ENCODE peak calls at places on chromosome 2, in four cellular contexts. L, T, X and S are unnamed samples.
A peak's percentile ranks its signal among the peaks of the same experiment; 100 is the strongest.

GRCh38 chr2:203975912-203976311 is 39.3 kb downstream of the ICOS start:
- DNase-seq in L (no peak), T (no peak), X (no peak), S (no peak)

GRCh38 chr2:170284205-170284604 is 106.3 kb downstream of the MYO3B start:
- DNase-seq in L (no peak), T (no peak), X (no peak), S (no peak)

GRCh38 chr2:25301453-25302352 is 40.0 kb downstream of the DNMT3A start:
- DNase-seq in L (no peak), T (no peak), X (no peak), S (peak; percentile 28)

GRCh38 chr2:201985740-201986735 is 47.6 kb upstream of the FZD7 start:
- DNase-seq in L (no peak), T (no peak), X (no peak), S (no peak)

GRCh38 chr2:75592028-75592427 is 31.3 kb upstream of the EVA1A start:
- DNase-seq in L (no peak), T (no peak), X (no peak), S (peak; percentile 38)

GRCh38 chr2:33442528-33443069 is 33.9 kb upstream of the RASGRP3 start:
- DNase-seq in L (no peak), T (no peak), X (no peak), S (no peak)

GRCh38 chr2:65545818-65546217 is 113.4 kb upstream of the SPRED2 start:
- DNase-seq in L (no peak), T (no peak), X (no peak), S (peak; percentile 54)

GRCh38 chr2:61882850-61883249 is 5.6 kb downstream of the CCT4 start:
- DNase-seq in L (no peak), T (no peak), X (no peak), S (no peak)

GRCh38 chr2:223416826-223417610 is 185.1 kb downstream of the SCG2 start:
- DNase-seq in L (no peak), T (no peak), X (no peak), S (peak; percentile 19)